ENCODE peak calls at places on chromosomes 4 and X, in seven cellular contexts. Q, O, V, M, E, D and Z are unnamed samples.

GRCh38 chr4:156547439-156547838 is 424.2 kb downstream of the PDGFC start:
- DNase-seq in Q (peak), O (no peak), V (no peak), M (no peak), E (no peak), D (no peak), Z (no peak)

GRCh38 chrX:29787666-29788065 is 427.7 kb upstream of the MAGEB2 start:
- DNase-seq in Q (no peak), O (no peak), V (no peak), M (no peak), E (no peak), D (no peak), Z (no peak)

GRCh38 chrX:151899622-151900021 is 13.1 kb upstream of the MAGEA4 start:
- DNase-seq in Q (no peak), O (no peak), V (no peak), M (no peak), E (no peak), D (no peak), Z (no peak)

GRCh38 chrX:39158801-39159657 is 357.8 kb downstream of the MID1IP1 start:
- DNase-seq in Q (no peak), O (no peak), V (no peak), M (no peak), E (peak), D (no peak), Z (no peak)

GRCh38 chr4:766152-766515 is 59.8 kb downstream of the CPLX1 start:
- DNase-seq in Q (no peak), O (no peak), V (no peak), M (no peak), E (no peak), D (no peak), Z (no peak)

GRCh38 chr4:147714575-147715401 is 17.1 kb upstream of the ARHGAP10 start:
- DNase-seq in Q (no peak), O (no peak), V (no peak), M (no peak), E (no peak), D (peak), Z (no peak)

GRCh38 chr4:125994430-125994829 is 679.7 kb downstream of the FAT4 start:
- DNase-seq in Q (no peak), O (no peak), V (no peak), M (no peak), E (no peak), D (no peak), Z (no peak)

GRCh38 chr4:109730294-109731051 is 603 bp upstream of the PLA2G12A start:
- DNase-seq in Q (peak), O (peak), V (peak), M (no peak), E (peak), D (peak), Z (no peak)

GRCh38 chr4:123399638-123400358 is 3.2 kb downstream of the SPRY1 start:
- DNase-seq in Q (no peak), O (no peak), V (no peak), M (no peak), E (no peak), D (peak), Z (no peak)

GRCh38 chr4:68368566-68369473 is 18.9 kb upstream of the YTHDC1 start:
- DNase-seq in Q (no peak), O (no peak), V (no peak), M (no peak), E (no peak), D (no peak), Z (no peak)

GRCh38 chr4:106316773-106317409 is 541 bp downstream of the AIMP1 start:
- DNase-seq in Q (no peak), O (peak), V (no peak), M (no peak), E (no peak), D (no peak), Z (no peak)

GRCh38 chr4:51895816-51896408 is 53.0 kb downstream of the DCUN1D4 start:
- DNase-seq in Q (peak), O (peak), V (peak), M (peak), E (peak), D (peak), Z (no peak)

GRCh38 chr4:22477136-22477793 is 38.6 kb downstream of the ADGRA3 start:
- DNase-seq in Q (peak), O (no peak), V (no peak), M (no peak), E (no peak), D (no peak), Z (no peak)

GRCh38 chrX:118117069-118117405 is 427 bp upstream of the KLHL13 start:
- DNase-seq in Q (no peak), O (no peak), V (no peak), M (no peak), E (no peak), D (no peak), Z (no peak)

GRCh38 chr4:83114576-83114975 is at the start of gene PLAC8:
- DNase-seq in Q (peak), O (no peak), V (no peak), M (no peak), E (no peak), D (no peak), Z (peak)

GRCh38 chr4:78143634-78144033 is 86.5 kb downstream of the FRAS1 start:
- DNase-seq in Q (no peak), O (no peak), V (no peak), M (no peak), E (no peak), D (no peak), Z (no peak)